ENCODE peak calls at places on chromosomes 1 and 21, in ten cellular contexts. S is astrocyte of the spinal cord; L is adipocyte; W is uterus; Z is NCI-H1092 treated with DMSO at 0.1 percent for 48 hours; M is activated naive CD4-positive, alpha-beta T cell treated with Interleukin-2 at 50 U/mL for 16 hours; Q is AG04450; A is NCI-H345; G is NCI-H1105; R is fibroblast of lung. D is an unnamed sample.

GRCh38 chr21:35212393-35213127 is 163.5 kb upstream of the RUNX1 start:
- DNase-seq in S (peak), L (no peak), W (no peak), Z (no peak), M (no peak), Q (no peak), A (no peak), G (no peak), R (peak), D (no peak)

GRCh38 chr1:215523906-215524305 is 43.2 kb upstream of the KCTD3 start:
- DNase-seq in S (peak), L (no peak), W (no peak), Z (no peak), M (no peak), Q (no peak), A (no peak), G (no peak), R (peak), D (no peak)

GRCh38 chr1:8203056-8203455 is 114.9 kb upstream of the SLC45A1 start:
- DNase-seq in S (no peak), L (no peak), W (no peak), Z (no peak), M (no peak), Q (no peak), A (no peak), G (no peak), R (peak), D (no peak)

GRCh38 chr1:109198043-109198695 is 15.5 kb upstream of the SARS1 start:
- DNase-seq in S (peak), L (peak), W (peak), Z (no peak), M (no peak), Q (peak), A (no peak), G (no peak), R (peak), D (no peak)

GRCh38 chr1:215377736-215378135 is 189.4 kb upstream of the KCTD3 start:
- DNase-seq in S (no peak), L (peak), W (no peak), Z (no peak), M (no peak), Q (no peak), A (no peak), G (no peak), R (no peak), D (no peak)

GRCh38 chr1:15510611-15511405 is 13.2 kb downstream of the CASP9 start:
- DNase-seq in S (no peak), L (no peak), W (no peak), Z (no peak), M (no peak), Q (no peak), A (no peak), G (no peak), R (no peak), D (no peak)

GRCh38 chr1:3501856-3502665 is 47.6 kb downstream of the ARHGEF16 start:
- DNase-seq in S (peak), L (peak), W (no peak), Z (no peak), M (no peak), Q (no peak), A (peak), G (no peak), R (peak), D (peak)

GRCh38 chr1:117014209-117014608 is 12.6 kb downstream of the CD101 start:
- DNase-seq in S (peak), L (no peak), W (no peak), Z (no peak), M (peak), Q (no peak), A (no peak), G (no peak), R (no peak), D (no peak)

GRCh38 chr1:168826269-168826668 is 97.3 kb upstream of the DPT start:
- DNase-seq in S (no peak), L (no peak), W (no peak), Z (no peak), M (no peak), Q (no peak), A (no peak), G (no peak), R (no peak), D (no peak)

GRCh38 chr1:94922756-94923465 is 4.0 kb downstream of the CNN3 start:
- DNase-seq in S (no peak), L (peak), W (no peak), Z (no peak), M (no peak), Q (no peak), A (no peak), G (no peak), R (peak), D (no peak)

GRCh38 chr1:63782982-63783381 is 9.2 kb downstream of the ROR1 start:
- DNase-seq in S (no peak), L (no peak), W (no peak), Z (no peak), M (no peak), Q (no peak), A (no peak), G (no peak), R (no peak), D (no peak)

GRCh38 chr1:45089711-45090110 is 77.7 kb downstream of the UROD start:
- DNase-seq in S (no peak), L (no peak), W (no peak), Z (no peak), M (no peak), Q (no peak), A (no peak), G (no peak), R (no peak), D (no peak)

GRCh38 chr1:234955107-234955731 is 173.4 kb downstream of the TOMM20 start:
- DNase-seq in S (peak), L (no peak), W (peak), Z (no peak), M (no peak), Q (no peak), A (no peak), G (no peak), R (peak), D (peak)

D was measured in HT-29.